ENCODE peak calls at places on chromosomes 4 and X, in seven cellular contexts. One of them, this sample, is unnamed.

GRCh38 chrX:25523574-25523973 is 507.8 kb upstream of the ARX start:
- DNase-seq in AG08396: no peak
- DNase-seq in activated naive CD4-positive, alpha-beta T cell treated with Interleukin-2 at 50 U/mL for 16 hours: no peak
- DNase-seq in GM12878: no peak
- DNase-seq in stimulated activated CD8-positive, alpha-beta memory T cell treated with anti-CD3 and anti-CD28 coated beads, Interleukin-4, amount 100 ng/mL, for 1 hour: no peak
- DNase-seq in NCI-H69: peak; percentile 62
- DNase-seq in amniotic epithelial cell: peak; percentile 45
- DNase-seq in this sample: peak; percentile 53

GRCh38 chrX:134396174-134396573 is 63.8 kb upstream of the HPRT1 start:
- DNase-seq in AG08396: peak; percentile 14
- DNase-seq in activated naive CD4-positive, alpha-beta T cell treated with Interleukin-2 at 50 U/mL for 16 hours: no peak
- DNase-seq in GM12878: no peak
- DNase-seq in stimulated activated CD8-positive, alpha-beta memory T cell treated with anti-CD3 and anti-CD28 coated beads, Interleukin-4, amount 100 ng/mL, for 1 hour: no peak
- DNase-seq in NCI-H69: peak; percentile 22
- DNase-seq in amniotic epithelial cell: peak; percentile 21
- DNase-seq in this sample: no peak

GRCh38 chr4:2266181-2266580 is 4.3 kb upstream of the MXD4 start:
- DNase-seq in AG08396: peak; percentile 96
- DNase-seq in activated naive CD4-positive, alpha-beta T cell treated with Interleukin-2 at 50 U/mL for 16 hours: no peak
- DNase-seq in GM12878: no peak
- DNase-seq in stimulated activated CD8-positive, alpha-beta memory T cell treated with anti-CD3 and anti-CD28 coated beads, Interleukin-4, amount 100 ng/mL, for 1 hour: no peak
- DNase-seq in NCI-H69: no peak
- DNase-seq in amniotic epithelial cell: peak; percentile 41
- DNase-seq in this sample: no peak

GRCh38 chrX:111349098-111349497 is 62.9 kb downstream of the DCX start:
- DNase-seq in AG08396: no peak
- DNase-seq in activated naive CD4-positive, alpha-beta T cell treated with Interleukin-2 at 50 U/mL for 16 hours: no peak
- DNase-seq in GM12878: no peak
- DNase-seq in stimulated activated CD8-positive, alpha-beta memory T cell treated with anti-CD3 and anti-CD28 coated beads, Interleukin-4, amount 100 ng/mL, for 1 hour: no peak
- DNase-seq in NCI-H69: no peak
- DNase-seq in amniotic epithelial cell: no peak
- DNase-seq in this sample: no peak

GRCh38 chr4:88143504-88143903 is 14.9 kb downstream of the ABCG2 start:
- DNase-seq in AG08396: no peak
- DNase-seq in activated naive CD4-positive, alpha-beta T cell treated with Interleukin-2 at 50 U/mL for 16 hours: no peak
- DNase-seq in GM12878: no peak
- DNase-seq in stimulated activated CD8-positive, alpha-beta memory T cell treated with anti-CD3 and anti-CD28 coated beads, Interleukin-4, amount 100 ng/mL, for 1 hour: no peak
- DNase-seq in NCI-H69: no peak
- DNase-seq in amniotic epithelial cell: peak; percentile 86
- DNase-seq in this sample: peak; percentile 33

GRCh38 chrX:47941423-47941822 is 62.4 kb downstream of the ZNF182 start:
- DNase-seq in AG08396: no peak
- DNase-seq in activated naive CD4-positive, alpha-beta T cell treated with Interleukin-2 at 50 U/mL for 16 hours: no peak
- DNase-seq in GM12878: no peak
- DNase-seq in stimulated activated CD8-positive, alpha-beta memory T cell treated with anti-CD3 and anti-CD28 coated beads, Interleukin-4, amount 100 ng/mL, for 1 hour: no peak
- DNase-seq in NCI-H69: no peak
- DNase-seq in amniotic epithelial cell: no peak
- DNase-seq in this sample: no peak

GRCh38 chrX:132631579-132632232 is 142.9 kb upstream of the MBNL3 start:
- DNase-seq in AG08396: peak; percentile 20
- DNase-seq in activated naive CD4-positive, alpha-beta T cell treated with Interleukin-2 at 50 U/mL for 16 hours: no peak
- DNase-seq in GM12878: no peak
- DNase-seq in stimulated activated CD8-positive, alpha-beta memory T cell treated with anti-CD3 and anti-CD28 coated beads, Interleukin-4, amount 100 ng/mL, for 1 hour: no peak
- DNase-seq in NCI-H69: peak; percentile 4
- DNase-seq in amniotic epithelial cell: peak; percentile 31
- DNase-seq in this sample: peak; percentile 1

GRCh38 chr4:38314663-38315062 is 349.3 kb upstream of the KLF3 start:
- DNase-seq in AG08396: no peak
- DNase-seq in activated naive CD4-positive, alpha-beta T cell treated with Interleukin-2 at 50 U/mL for 16 hours: no peak
- DNase-seq in GM12878: no peak
- DNase-seq in stimulated activated CD8-positive, alpha-beta memory T cell treated with anti-CD3 and anti-CD28 coated beads, Interleukin-4, amount 100 ng/mL, for 1 hour: no peak
- DNase-seq in NCI-H69: peak; percentile 25
- DNase-seq in amniotic epithelial cell: no peak
- DNase-seq in this sample: no peak

GRCh38 chr4:180942367-180942916 is 1300.8 kb upstream of the TENM3 start:
- DNase-seq in AG08396: no peak
- DNase-seq in activated naive CD4-positive, alpha-beta T cell treated with Interleukin-2 at 50 U/mL for 16 hours: no peak
- DNase-seq in GM12878: no peak
- DNase-seq in stimulated activated CD8-positive, alpha-beta memory T cell treated with anti-CD3 and anti-CD28 coated beads, Interleukin-4, amount 100 ng/mL, for 1 hour: no peak
- DNase-seq in NCI-H69: peak; percentile 7
- DNase-seq in amniotic epithelial cell: no peak
- DNase-seq in this sample: no peak

GRCh38 chrX:134821370-134821769 is 163.1 kb upstream of the PLAC1 start:
- DNase-seq in AG08396: peak; percentile 12
- DNase-seq in activated naive CD4-positive, alpha-beta T cell treated with Interleukin-2 at 50 U/mL for 16 hours: no peak
- DNase-seq in GM12878: no peak
- DNase-seq in stimulated activated CD8-positive, alpha-beta memory T cell treated with anti-CD3 and anti-CD28 coated beads, Interleukin-4, amount 100 ng/mL, for 1 hour: no peak
- DNase-seq in NCI-H69: no peak
- DNase-seq in amniotic epithelial cell: peak; percentile 32
- DNase-seq in this sample: no peak

GRCh38 chr4:66766557-66766956 is 778.7 kb downstream of the CENPC start:
- DNase-seq in AG08396: no peak
- DNase-seq in activated naive CD4-positive, alpha-beta T cell treated with Interleukin-2 at 50 U/mL for 16 hours: no peak
- DNase-seq in GM12878: no peak
- DNase-seq in stimulated activated CD8-positive, alpha-beta memory T cell treated with anti-CD3 and anti-CD28 coated beads, Interleukin-4, amount 100 ng/mL, for 1 hour: no peak
- DNase-seq in NCI-H69: peak; percentile 91
- DNase-seq in amniotic epithelial cell: no peak
- DNase-seq in this sample: no peak

GRCh38 chr4:120000591-120001296 is 65.9 kb downstream of the MAD2L1 start:
- DNase-seq in AG08396: no peak
- DNase-seq in activated naive CD4-positive, alpha-beta T cell treated with Interleukin-2 at 50 U/mL for 16 hours: no peak
- DNase-seq in GM12878: no peak
- DNase-seq in stimulated activated CD8-positive, alpha-beta memory T cell treated with anti-CD3 and anti-CD28 coated beads, Interleukin-4, amount 100 ng/mL, for 1 hour: no peak
- DNase-seq in NCI-H69: peak; percentile 93
- DNase-seq in amniotic epithelial cell: peak; percentile 40
- DNase-seq in this sample: no peak

GRCh38 chr4:68267433-68267944 is 22.0 kb upstream of the TMPRSS11B start:
- DNase-seq in AG08396: no peak
- DNase-seq in activated naive CD4-positive, alpha-beta T cell treated with Interleukin-2 at 50 U/mL for 16 hours: no peak
- DNase-seq in GM12878: no peak
- DNase-seq in stimulated activated CD8-positive, alpha-beta memory T cell treated with anti-CD3 and anti-CD28 coated beads, Interleukin-4, amount 100 ng/mL, for 1 hour: no peak
- DNase-seq in NCI-H69: no peak
- DNase-seq in amniotic epithelial cell: peak; percentile 93
- DNase-seq in this sample: no peak

GRCh38 chrX:103253608-103254007 is 1.3 kb downstream of the TCEAL8 start:
- DNase-seq in AG08396: no peak
- DNase-seq in activated naive CD4-positive, alpha-beta T cell treated with Interleukin-2 at 50 U/mL for 16 hours: no peak
- DNase-seq in GM12878: no peak
- DNase-seq in stimulated activated CD8-positive, alpha-beta memory T cell treated with anti-CD3 and anti-CD28 coated beads, Interleukin-4, amount 100 ng/mL, for 1 hour: no peak
- DNase-seq in NCI-H69: no peak
- DNase-seq in amniotic epithelial cell: peak; percentile 29
- DNase-seq in this sample: no peak

GRCh38 chr4:164874791-164875190 is 2.2 kb upstream of the APELA start:
- DNase-seq in AG08396: no peak
- DNase-seq in activated naive CD4-positive, alpha-beta T cell treated with Interleukin-2 at 50 U/mL for 16 hours: no peak
- DNase-seq in GM12878: no peak
- DNase-seq in stimulated activated CD8-positive, alpha-beta memory T cell treated with anti-CD3 and anti-CD28 coated beads, Interleukin-4, amount 100 ng/mL, for 1 hour: no peak
- DNase-seq in NCI-H69: no peak
- DNase-seq in amniotic epithelial cell: no peak
- DNase-seq in this sample: peak; percentile 19

GRCh38 chrX:118654331-118654730 is 73.1 kb upstream of the IL13RA1 start:
- DNase-seq in AG08396: no peak
- DNase-seq in activated naive CD4-positive, alpha-beta T cell treated with Interleukin-2 at 50 U/mL for 16 hours: no peak
- DNase-seq in GM12878: no peak
- DNase-seq in stimulated activated CD8-positive, alpha-beta memory T cell treated with anti-CD3 and anti-CD28 coated beads, Interleukin-4, amount 100 ng/mL, for 1 hour: no peak
- DNase-seq in NCI-H69: no peak
- DNase-seq in amniotic epithelial cell: no peak
- DNase-seq in this sample: no peak

GRCh38 chr4:1492636-1493539 is 86.6 kb upstream of the NKX1-1 start:
- DNase-seq in AG08396: no peak
- DNase-seq in activated naive CD4-positive, alpha-beta T cell treated with Interleukin-2 at 50 U/mL for 16 hours: no peak
- DNase-seq in GM12878: no peak
- DNase-seq in stimulated activated CD8-positive, alpha-beta memory T cell treated with anti-CD3 and anti-CD28 coated beads, Interleukin-4, amount 100 ng/mL, for 1 hour: no peak
- DNase-seq in NCI-H69: no peak
- DNase-seq in amniotic epithelial cell: no peak
- DNase-seq in this sample: no peak

GRCh38 chr4:10020871-10021676 is at the start of gene SLC2A9:
- DNase-seq in AG08396: no peak
- DNase-seq in activated naive CD4-positive, alpha-beta T cell treated with Interleukin-2 at 50 U/mL for 16 hours: no peak
- DNase-seq in GM12878: no peak
- DNase-seq in stimulated activated CD8-positive, alpha-beta memory T cell treated with anti-CD3 and anti-CD28 coated beads, Interleukin-4, amount 100 ng/mL, for 1 hour: no peak
- DNase-seq in NCI-H69: no peak
- DNase-seq in amniotic epithelial cell: no peak
- DNase-seq in this sample: no peak

GRCh38 chrX:65689377-65689776 is 21.9 kb downstream of the MSN start:
- DNase-seq in AG08396: no peak
- DNase-seq in activated naive CD4-positive, alpha-beta T cell treated with Interleukin-2 at 50 U/mL for 16 hours: no peak
- DNase-seq in GM12878: no peak
- DNase-seq in stimulated activated CD8-positive, alpha-beta memory T cell treated with anti-CD3 and anti-CD28 coated beads, Interleukin-4, amount 100 ng/mL, for 1 hour: no peak
- DNase-seq in NCI-H69: no peak
- DNase-seq in amniotic epithelial cell: no peak
- DNase-seq in this sample: no peak